ENCODE peak calls at places on chromosomes 6 and 20, in ten cellular contexts. M is NCI-H226, B is tibial artery, R is mesothelial cell of epicardium, J is prostate gland, H is colonic mucosa, L is GDM1, F is body of pancreas, D is iris pigment epithelial cell, S is GM23248. O is an unnamed sample.

GRCh38 chr20:62506791-62507190 is 31.0 kb upstream of the GATA5 start:
- DNase-seq in M (no peak), B (no peak), J (no peak), R (no peak), H (no peak), F (no peak), L (no peak), S (no peak), D (no peak), O (no peak)

GRCh38 chr6:43954311-43955131 is 172.7 kb downstream of the MRPL14 start:
- DNase-seq in L (no peak), S (no peak), B (no peak), H (no peak), M (no peak), F (no peak), R (no peak), D (no peak), J (no peak), O (no peak)

GRCh38 chr6:138157986-138158638 is 3.6 kb upstream of the ARFGEF3 start:
- DNase-seq in H (no peak), J (no peak), R (no peak), B (no peak), L (no peak), M (peak), D (peak), F (no peak), S (peak), O (no peak)

GRCh38 chr20:45991616-45992015 is 17.1 kb upstream of the MMP9 start:
- DNase-seq in F (no peak), M (no peak), D (no peak), B (no peak), S (no peak), J (no peak), R (no peak), H (no peak), L (no peak), O (no peak)

GRCh38 chr6:107977283-107977682 is 19.3 kb upstream of the SEC63 start:
- DNase-seq in D (peak), M (no peak), J (no peak), R (no peak), H (no peak), B (no peak), L (no peak), F (no peak), S (peak), O (no peak)

GRCh38 chr6:84093405-84094049 is 60.0 kb downstream of the MRAP2 start:
- DNase-seq in H (no peak), R (no peak), L (no peak), B (no peak), F (no peak), M (no peak), D (peak), J (no peak), S (no peak), O (no peak)

GRCh38 chr6:32941412-32941784 is 570 bp upstream of the HLA-DMB start:
- DNase-seq in B (no peak), S (no peak), M (no peak), D (no peak), R (no peak), F (no peak), J (no peak), L (peak), H (no peak), O (peak)

GRCh38 chr6:170553686-170554085 is 483 bp upstream of the TBP start:
- DNase-seq in F (peak), M (no peak), H (no peak), D (peak), S (peak), B (peak), L (peak), J (peak), R (no peak), O (no peak)

GRCh38 chr20:19079536-19080299 is 132.7 kb upstream of the SLC24A3 start:
- DNase-seq in M (no peak), J (no peak), H (no peak), L (no peak), D (no peak), S (peak), B (no peak), F (no peak), R (no peak), O (no peak)

GRCh38 chr6:98041072-98041471 is 758.1 kb upstream of the MMS22L start:
- DNase-seq in B (no peak), S (no peak), D (no peak), L (no peak), M (peak), J (no peak), R (no peak), H (no peak), F (no peak), O (no peak)

GRCh38 chr6:166775180-166775922 is 148.3 kb upstream of the RPS6KA2 start:
- DNase-seq in B (peak), L (peak), R (peak), H (peak), F (peak), D (peak), M (peak), S (peak), J (peak), O (peak)

GRCh38 chr6:136250686-136251008 is 536 bp upstream of the MTFR2 start:
- DNase-seq in B (no peak), J (no peak), H (no peak), M (no peak), L (no peak), S (no peak), F (no peak), R (no peak), D (no peak), O (no peak)

GRCh38 chr20:4867036-4867435 is 134.3 kb downstream of the SLC23A2 start:
- DNase-seq in D (no peak), L (no peak), S (no peak), J (no peak), R (no peak), H (no peak), F (no peak), B (no peak), M (no peak), O (no peak)

GRCh38 chr20:32984196-32984595 is 20.0 kb downstream of the SUN5 start:
- DNase-seq in F (no peak), R (no peak), B (no peak), J (no peak), S (peak), M (no peak), D (no peak), H (no peak), L (no peak), O (no peak)

GRCh38 chr6:63731946-63732735 is 96.5 kb downstream of the PHF3 start:
- DNase-seq in B (no peak), L (no peak), H (no peak), S (peak), J (no peak), R (no peak), D (peak), M (peak), F (no peak), O (no peak)

GRCh38 chr6:14079971-14080370 is 37.6 kb upstream of the CD83 start:
- DNase-seq in R (no peak), J (no peak), S (no peak), B (no peak), H (no peak), F (no peak), M (peak), L (no peak), D (no peak), O (no peak)

GRCh38 chr6:21442874-21443273 is 150.7 kb upstream of the SOX4 start:
- DNase-seq in J (no peak), S (no peak), F (no peak), L (no peak), D (no peak), H (no peak), R (no peak), B (no peak), M (no peak), O (no peak)